ENCODE peak calls at places on chromosome 1, in eight cellular contexts. A is transverse colon, B is SHP77, T is DND-41, I is amygdala, N is activated T-cell treated with anti-CD3 and anti-CD28 coated beads for 1 hour, U is NAMALWA, V is RKO. C is an unnamed sample.

GRCh38 chr1:235199441-235199840 is 38.4 kb upstream of the RBM34 start:
- DNase-seq in U (no peak), I (no peak), V (no peak), T (no peak), N (no peak), A (no peak), B (no peak), C (peak)

GRCh38 chr1:167294528-167294927 is 73.8 kb downstream of the POU2F1 start:
- DNase-seq in N (no peak), A (no peak), T (no peak), V (no peak), U (peak), B (no peak), I (no peak), C (no peak)

GRCh38 chr1:53068314-53069084 is 6.5 kb downstream of the PODN start:
- DNase-seq in N (no peak), B (no peak), A (no peak), T (no peak), V (no peak), I (no peak), U (no peak), C (no peak)

GRCh38 chr1:14602131-14602530 is 3.6 kb downstream of the KAZN start:
- DNase-seq in U (no peak), V (no peak), A (peak), T (no peak), N (no peak), I (no peak), B (no peak), C (no peak)

GRCh38 chr1:64686828-64687724 is 57.8 kb upstream of the RAVER2 start:
- DNase-seq in A (peak), B (no peak), T (peak), I (no peak), V (peak), U (peak), N (no peak), C (peak)

GRCh38 chr1:203351037-203351625 is at the start of gene FMOD:
- DNase-seq in B (no peak), U (no peak), I (no peak), T (no peak), N (no peak), A (peak), V (no peak), C (peak)

GRCh38 chr1:6086358-6086757 is 40.7 kb downstream of the KCNAB2 start:
- DNase-seq in N (no peak), A (no peak), T (no peak), U (no peak), V (no peak), I (no peak), B (no peak), C (no peak)

GRCh38 chr1:180167721-180168467 is 13.2 kb downstream of the QSOX1 start:
- DNase-seq in N (no peak), B (no peak), T (no peak), A (peak), U (no peak), I (no peak), V (no peak), C (no peak)

GRCh38 chr1:1357871-1358432 is 403 bp downstream of the MXRA8 start:
- DNase-seq in N (no peak), V (no peak), I (no peak), A (no peak), T (no peak), U (no peak), B (no peak), C (no peak)

GRCh38 chr1:217089239-217090014 is 366.2 kb upstream of the ESRRG start:
- DNase-seq in U (no peak), A (peak), N (no peak), I (peak), B (peak), V (no peak), T (no peak), C (no peak)

GRCh38 chr1:19885821-19886220 is 3.6 kb downstream of the OTUD3 start:
- DNase-seq in A (no peak), T (no peak), B (no peak), N (no peak), I (no peak), U (no peak), V (no peak), C (no peak)

GRCh38 chr1:180800945-180801344 is 111.8 kb upstream of the KIAA1614 start:
- DNase-seq in A (no peak), B (peak), I (no peak), T (no peak), U (no peak), V (no peak), N (no peak), C (no peak)

GRCh38 chr1:111603979-111604378 is 15.6 kb upstream of the RAP1A start:
- DNase-seq in U (peak), V (no peak), N (peak), A (peak), I (no peak), T (peak), B (no peak), C (peak)